ENCODE peak calls at places on chromosomes 6 and 20, in eight cellular contexts. One of them, this sample, is unnamed.

GRCh38 chr6:146666909-146667308 is 68.1 kb downstream of the ADGB start:
- DNase-seq in fibroblast of lung: no peak
- DNase-seq in left ventricle myocardium inferior: no peak
- DNase-seq in lower leg skin: no peak
- DNase-seq in GM12865: no peak
- DNase-seq in esophagus squamous epithelium: no peak
- DNase-seq in ovary: no peak
- DNase-seq in fibroblast of the aortic adventitia: peak
- DNase-seq in this sample: no peak

GRCh38 chr6:95551678-95552324 is 25.5 kb upstream of the MANEA start:
- DNase-seq in left ventricle myocardium inferior: no peak
- DNase-seq in lower leg skin: no peak
- DNase-seq in ovary: no peak
- DNase-seq in GM12865: no peak
- DNase-seq in fibroblast of lung: no peak
- DNase-seq in esophagus squamous epithelium: no peak
- DNase-seq in fibroblast of the aortic adventitia: no peak
- DNase-seq in this sample: no peak

GRCh38 chr6:105988321-105988720 is 97.8 kb upstream of the PRDM1 start:
- DNase-seq in GM12865: no peak
- DNase-seq in ovary: no peak
- DNase-seq in left ventricle myocardium inferior: no peak
- DNase-seq in fibroblast of the aortic adventitia: peak
- DNase-seq in fibroblast of lung: no peak
- DNase-seq in esophagus squamous epithelium: no peak
- DNase-seq in lower leg skin: no peak
- DNase-seq in this sample: no peak

GRCh38 chr6:37569999-37570776 is 70.5 kb upstream of the CCDC167 start:
- DNase-seq in ovary: no peak
- DNase-seq in left ventricle myocardium inferior: no peak
- DNase-seq in GM12865: no peak
- DNase-seq in esophagus squamous epithelium: no peak
- DNase-seq in lower leg skin: no peak
- DNase-seq in fibroblast of the aortic adventitia: no peak
- DNase-seq in fibroblast of lung: no peak
- DNase-seq in this sample: no peak

GRCh38 chr20:2751868-2752630 is 48.4 kb downstream of the CPXM1 start:
- DNase-seq in left ventricle myocardium inferior: no peak
- DNase-seq in fibroblast of the aortic adventitia: no peak
- DNase-seq in lower leg skin: no peak
- DNase-seq in ovary: peak
- DNase-seq in esophagus squamous epithelium: no peak
- DNase-seq in fibroblast of lung: no peak
- DNase-seq in GM12865: no peak
- DNase-seq in this sample: no peak

GRCh38 chr20:63941282-63942060 is 14.7 kb downstream of the UCKL1 start:
- DNase-seq in esophagus squamous epithelium: peak
- DNase-seq in left ventricle myocardium inferior: peak
- DNase-seq in ovary: no peak
- DNase-seq in GM12865: peak
- DNase-seq in fibroblast of the aortic adventitia: no peak
- DNase-seq in fibroblast of lung: no peak
- DNase-seq in lower leg skin: peak
- DNase-seq in this sample: peak

GRCh38 chr20:35002426-35003210 is 47.0 kb downstream of the MYH7B start:
- DNase-seq in GM12865: no peak
- DNase-seq in fibroblast of the aortic adventitia: no peak
- DNase-seq in esophagus squamous epithelium: no peak
- DNase-seq in ovary: no peak
- DNase-seq in left ventricle myocardium inferior: peak
- DNase-seq in fibroblast of lung: no peak
- DNase-seq in lower leg skin: no peak
- DNase-seq in this sample: no peak

GRCh38 chr6:125821825-125822281 is 31.1 kb downstream of the NCOA7 start:
- DNase-seq in lower leg skin: no peak
- DNase-seq in fibroblast of the aortic adventitia: peak
- DNase-seq in esophagus squamous epithelium: no peak
- DNase-seq in left ventricle myocardium inferior: no peak
- DNase-seq in GM12865: no peak
- DNase-seq in ovary: no peak
- DNase-seq in fibroblast of lung: peak
- DNase-seq in this sample: no peak

GRCh38 chr6:160974304-160974771 is 17.2 kb upstream of the MAP3K4 start:
- DNase-seq in fibroblast of the aortic adventitia: peak
- DNase-seq in fibroblast of lung: peak
- DNase-seq in ovary: peak
- DNase-seq in lower leg skin: peak
- DNase-seq in GM12865: no peak
- DNase-seq in left ventricle myocardium inferior: peak
- DNase-seq in esophagus squamous epithelium: no peak
- DNase-seq in this sample: peak

GRCh38 chr6:21000391-21000801 is 466.1 kb downstream of the CDKAL1 start:
- DNase-seq in fibroblast of the aortic adventitia: peak
- DNase-seq in fibroblast of lung: peak
- DNase-seq in lower leg skin: no peak
- DNase-seq in esophagus squamous epithelium: no peak
- DNase-seq in left ventricle myocardium inferior: no peak
- DNase-seq in GM12865: no peak
- DNase-seq in ovary: no peak
- DNase-seq in this sample: no peak

GRCh38 chr6:7785243-7785941 is 59.5 kb downstream of the BMP6 start:
- DNase-seq in fibroblast of the aortic adventitia: peak
- DNase-seq in left ventricle myocardium inferior: no peak
- DNase-seq in esophagus squamous epithelium: no peak
- DNase-seq in lower leg skin: no peak
- DNase-seq in ovary: no peak
- DNase-seq in GM12865: no peak
- DNase-seq in fibroblast of lung: no peak
- DNase-seq in this sample: no peak

GRCh38 chr6:24188571-24188970 is 62.6 kb downstream of the NRSN1 start:
- DNase-seq in GM12865: no peak
- DNase-seq in left ventricle myocardium inferior: no peak
- DNase-seq in esophagus squamous epithelium: no peak
- DNase-seq in fibroblast of the aortic adventitia: no peak
- DNase-seq in fibroblast of lung: no peak
- DNase-seq in lower leg skin: no peak
- DNase-seq in ovary: no peak
- DNase-seq in this sample: no peak

GRCh38 chr6:167856474-167856873 is 29.8 kb downstream of the AFDN start:
- DNase-seq in GM12865: no peak
- DNase-seq in fibroblast of the aortic adventitia: no peak
- DNase-seq in left ventricle myocardium inferior: no peak
- DNase-seq in fibroblast of lung: no peak
- DNase-seq in ovary: no peak
- DNase-seq in lower leg skin: no peak
- DNase-seq in esophagus squamous epithelium: no peak
- DNase-seq in this sample: no peak

DNA sequence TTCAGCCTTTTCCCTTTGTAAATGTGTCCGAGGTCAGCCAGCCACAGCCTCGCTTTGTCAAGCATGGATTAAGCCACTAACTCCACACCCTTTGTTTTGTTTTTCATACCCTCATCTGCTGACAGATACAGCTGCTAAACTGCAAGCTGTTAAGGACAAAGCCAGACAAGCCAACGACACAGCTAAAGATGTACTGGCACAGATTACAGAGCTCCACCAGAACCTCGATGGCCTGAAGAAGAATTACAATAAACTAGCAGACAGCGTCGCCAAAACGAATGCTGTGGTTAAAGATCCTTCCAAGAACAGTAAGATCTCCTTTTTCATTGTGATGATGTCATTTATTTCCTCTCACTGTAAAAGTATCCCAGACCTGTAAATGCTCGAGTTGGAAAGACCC is 269.3 kb downstream of the ARHGAP18 start:
- DNase-seq in left ventricle myocardium inferior: no peak
- DNase-seq in esophagus squamous epithelium: no peak
- DNase-seq in lower leg skin: no peak
- DNase-seq in fibroblast of the aortic adventitia: peak
- DNase-seq in fibroblast of lung: peak
- DNase-seq in ovary: no peak
- DNase-seq in GM12865: no peak
- DNase-seq in this sample: peak
- TF ChIP-seq CTCF in left ventricle myocardium inferior: peak
- TF ChIP-seq CTCF in esophagus squamous epithelium: no peak
- TF ChIP-seq CTCF in lower leg skin: no peak
- TF ChIP-seq CTCF in fibroblast of the aortic adventitia: no peak
- TF ChIP-seq CTCF in fibroblast of lung: no peak
- TF ChIP-seq CTCF in ovary: no peak
- TF ChIP-seq CTCF in GM12865: no peak
- TF ChIP-seq CTCF in this sample: no peak

GRCh38 chr20:58930496-58930895 is 50.6 kb upstream of the NELFCD start:
- DNase-seq in left ventricle myocardium inferior: no peak
- DNase-seq in GM12865: no peak
- DNase-seq in fibroblast of the aortic adventitia: no peak
- DNase-seq in lower leg skin: no peak
- DNase-seq in ovary: no peak
- DNase-seq in fibroblast of lung: no peak
- DNase-seq in esophagus squamous epithelium: no peak
- DNase-seq in this sample: peak
- H3K4me3 ChIP-seq in left ventricle myocardium inferior: no peak
- H3K4me3 ChIP-seq in GM12865: no peak
- H3K4me3 ChIP-seq in fibroblast of the aortic adventitia: no peak
- H3K4me3 ChIP-seq in lower leg skin: no peak
- H3K4me3 ChIP-seq in ovary: no peak
- H3K4me3 ChIP-seq in fibroblast of lung: no peak
- H3K4me3 ChIP-seq in esophagus squamous epithelium: no peak
- H3K4me3 ChIP-seq in this sample: no peak

GRCh38 chr6:44470746-44471145 is 83.2 kb downstream of the CDC5L start:
- DNase-seq in lower leg skin: no peak
- DNase-seq in ovary: no peak
- DNase-seq in fibroblast of the aortic adventitia: no peak
- DNase-seq in GM12865: no peak
- DNase-seq in fibroblast of lung: no peak
- DNase-seq in left ventricle myocardium inferior: no peak
- DNase-seq in esophagus squamous epithelium: no peak
- DNase-seq in this sample: no peak

GRCh38 chr6:44472250-44472945 is 84.9 kb downstream of the CDC5L start:
- DNase-seq in fibroblast of lung: no peak
- DNase-seq in fibroblast of the aortic adventitia: no peak
- DNase-seq in ovary: no peak
- DNase-seq in GM12865: no peak
- DNase-seq in lower leg skin: no peak
- DNase-seq in left ventricle myocardium inferior: no peak
- DNase-seq in esophagus squamous epithelium: no peak
- DNase-seq in this sample: no peak

GRCh38 chr6:44468835-44469234 is 81.3 kb downstream of the CDC5L start:
- DNase-seq in ovary: no peak
- DNase-seq in GM12865: no peak
- DNase-seq in left ventricle myocardium inferior: no peak
- DNase-seq in fibroblast of lung: no peak
- DNase-seq in lower leg skin: no peak
- DNase-seq in esophagus squamous epithelium: no peak
- DNase-seq in fibroblast of the aortic adventitia: no peak
- DNase-seq in this sample: no peak

GRCh38 chr6:44471271-44471981 is 83.9 kb downstream of the CDC5L start:
- DNase-seq in ovary: no peak
- DNase-seq in lower leg skin: no peak
- DNase-seq in GM12865: no peak
- DNase-seq in fibroblast of the aortic adventitia: no peak
- DNase-seq in esophagus squamous epithelium: no peak
- DNase-seq in fibroblast of lung: no peak
- DNase-seq in left ventricle myocardium inferior: peak
- DNase-seq in this sample: no peak

GRCh38 chr6:44470106-44470446 is 82.6 kb downstream of the CDC5L start:
- DNase-seq in left ventricle myocardium inferior: no peak
- DNase-seq in GM12865: no peak
- DNase-seq in fibroblast of the aortic adventitia: no peak
- DNase-seq in esophagus squamous epithelium: no peak
- DNase-seq in ovary: no peak
- DNase-seq in lower leg skin: no peak
- DNase-seq in fibroblast of lung: no peak
- DNase-seq in this sample: no peak
- TF ChIP-seq CTCF in left ventricle myocardium inferior: no peak
- TF ChIP-seq CTCF in GM12865: no peak
- TF ChIP-seq CTCF in fibroblast of the aortic adventitia: no peak
- TF ChIP-seq CTCF in esophagus squamous epithelium: no peak
- TF ChIP-seq CTCF in ovary: no peak
- TF ChIP-seq CTCF in lower leg skin: no peak
- TF ChIP-seq CTCF in fibroblast of lung: peak
- TF ChIP-seq CTCF in this sample: no peak

DNA sequence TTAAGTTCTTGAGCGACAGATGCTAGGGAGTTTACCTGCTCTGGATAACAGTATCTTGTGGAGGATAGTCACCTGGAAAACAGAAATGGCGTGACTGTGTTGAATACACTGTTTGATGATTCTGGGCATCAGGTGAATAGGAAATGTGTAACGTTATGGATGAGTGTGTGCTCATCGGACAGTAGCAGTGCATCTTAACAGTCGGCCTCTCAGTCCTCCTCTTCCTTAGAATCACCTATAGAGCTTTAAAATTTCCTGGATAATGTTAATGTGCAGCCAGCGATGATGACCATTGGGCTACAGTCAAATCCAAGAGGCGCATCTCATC is 217.7 kb downstream of the OR2B2 start:
- DNase-seq in esophagus squamous epithelium: no peak
- DNase-seq in fibroblast of lung: no peak
- DNase-seq in left ventricle myocardium inferior: no peak
- DNase-seq in fibroblast of the aortic adventitia: no peak
- DNase-seq in ovary: no peak
- DNase-seq in GM12865: no peak
- DNase-seq in lower leg skin: no peak
- DNase-seq in this sample: no peak
- H3K4me3 ChIP-seq in esophagus squamous epithelium: peak
- H3K4me3 ChIP-seq in fibroblast of lung: peak
- H3K4me3 ChIP-seq in left ventricle myocardium inferior: no peak
- H3K4me3 ChIP-seq in fibroblast of the aortic adventitia: no peak
- H3K4me3 ChIP-seq in ovary: peak
- H3K4me3 ChIP-seq in GM12865: peak
- H3K4me3 ChIP-seq in lower leg skin: peak
- H3K4me3 ChIP-seq in this sample: no peak

GRCh38 chr6:27234576-27234975 is 12.9 kb upstream of the PRSS16 start:
- DNase-seq in fibroblast of the aortic adventitia: no peak
- DNase-seq in GM12865: no peak
- DNase-seq in left ventricle myocardium inferior: no peak
- DNase-seq in lower leg skin: no peak
- DNase-seq in ovary: no peak
- DNase-seq in esophagus squamous epithelium: no peak
- DNase-seq in fibroblast of lung: no peak
- DNase-seq in this sample: no peak

GRCh38 chr6:27224729-27225128 is 22.8 kb upstream of the PRSS16 start:
- DNase-seq in left ventricle myocardium inferior: no peak
- DNase-seq in GM12865: peak
- DNase-seq in ovary: no peak
- DNase-seq in fibroblast of lung: no peak
- DNase-seq in esophagus squamous epithelium: no peak
- DNase-seq in fibroblast of the aortic adventitia: no peak
- DNase-seq in lower leg skin: no peak
- DNase-seq in this sample: no peak

GRCh38 chr6:27230758-27231111 is 16.8 kb upstream of the PRSS16 start:
- DNase-seq in lower leg skin: no peak
- DNase-seq in fibroblast of the aortic adventitia: no peak
- DNase-seq in left ventricle myocardium inferior: no peak
- DNase-seq in fibroblast of lung: no peak
- DNase-seq in GM12865: no peak
- DNase-seq in esophagus squamous epithelium: no peak
- DNase-seq in ovary: no peak
- DNase-seq in this sample: no peak

GRCh38 chr6:27228963-27229477 is 18.5 kb upstream of the PRSS16 start:
- DNase-seq in ovary: no peak
- DNase-seq in esophagus squamous epithelium: no peak
- DNase-seq in left ventricle myocardium inferior: no peak
- DNase-seq in lower leg skin: no peak
- DNase-seq in fibroblast of lung: no peak
- DNase-seq in GM12865: no peak
- DNase-seq in fibroblast of the aortic adventitia: no peak
- DNase-seq in this sample: no peak
- TF ChIP-seq CTCF in ovary: no peak
- TF ChIP-seq CTCF in esophagus squamous epithelium: no peak
- TF ChIP-seq CTCF in left ventricle myocardium inferior: no peak
- TF ChIP-seq CTCF in lower leg skin: no peak
- TF ChIP-seq CTCF in fibroblast of lung: no peak
- TF ChIP-seq CTCF in GM12865: no peak
- TF ChIP-seq CTCF in fibroblast of the aortic adventitia: no peak
- TF ChIP-seq CTCF in this sample: no peak

GRCh38 chr20:62793757-62794006 is 2.6 kb upstream of the MRGBP start:
- DNase-seq in GM12865: no peak
- DNase-seq in left ventricle myocardium inferior: no peak
- DNase-seq in fibroblast of the aortic adventitia: no peak
- DNase-seq in ovary: no peak
- DNase-seq in lower leg skin: no peak
- DNase-seq in esophagus squamous epithelium: no peak
- DNase-seq in fibroblast of lung: no peak
- DNase-seq in this sample: no peak
- H3K4me3 ChIP-seq in GM12865: peak
- H3K4me3 ChIP-seq in left ventricle myocardium inferior: peak
- H3K4me3 ChIP-seq in fibroblast of the aortic adventitia: peak
- H3K4me3 ChIP-seq in ovary: peak
- H3K4me3 ChIP-seq in lower leg skin: no peak
- H3K4me3 ChIP-seq in esophagus squamous epithelium: peak
- H3K4me3 ChIP-seq in fibroblast of lung: no peak
- H3K4me3 ChIP-seq in this sample: peak

This sample was measured in fibroblast of mammary gland.